ENCODE peak calls at places on chromosomes 13 and 19, in nine cellular contexts. I is CD8-positive, alpha-beta T cell; F is HFF-Myc; E is progenitor cell of endocrine pancreas; L is AG09319; M is cardiac fibroblast; K is heart right ventricle; U is K562; J is astrocyte. Y is an unnamed sample.

GRCh38 chr19:45103625-45104319 is 10.8 kb downstream of the PPP1R37 start:
- DNase-seq in E (no peak), M (no peak), J (no peak), K (peak), F (no peak), U (no peak), L (no peak), I (no peak), Y (peak)

GRCh38 chr13:51453308-51453958 is 597 bp upstream of the INTS6 start:
- DNase-seq in F (no peak), J (no peak), K (peak), E (peak), U (peak), M (no peak), L (no peak), I (peak), Y (peak)

GRCh38 chr13:106997219-106997618 is 429.3 kb upstream of the ARGLU1 start:
- DNase-seq in U (no peak), K (no peak), E (no peak), M (no peak), J (no peak), F (no peak), I (no peak), L (no peak), Y (no peak)

GRCh38 chr19:15323496-15324235 is 8.7 kb downstream of the BRD4 start:
- DNase-seq in L (no peak), U (peak), M (peak), E (no peak), F (no peak), K (peak), J (no peak), I (no peak), Y (no peak)

GRCh38 chr13:95527955-95528354 is 24.6 kb upstream of the CLDN10 start:
- DNase-seq in I (no peak), U (no peak), L (no peak), M (no peak), F (no peak), K (no peak), J (no peak), E (no peak), Y (no peak)

GRCh38 chr19:42097461-42097860 is 21.5 kb downstream of the ZNF574 start:
- DNase-seq in L (no peak), E (no peak), U (no peak), F (no peak), J (no peak), I (no peak), M (no peak), K (no peak), Y (no peak)

GRCh38 chr13:40503026-40503425 is 163.4 kb downstream of the FOXO1 start:
- DNase-seq in E (no peak), F (no peak), M (no peak), U (no peak), I (no peak), L (no peak), J (peak), K (no peak), Y (no peak)

GRCh38 chr19:18817574-18817973 is 14.2 kb upstream of the UPF1 start:
- DNase-seq in F (no peak), I (no peak), L (no peak), E (no peak), K (no peak), U (no peak), J (no peak), M (no peak), Y (no peak)

GRCh38 chr19:35730326-35730725 is 11.9 kb downstream of the IGFLR1 start:
- DNase-seq in U (no peak), J (no peak), L (no peak), E (no peak), I (no peak), K (no peak), M (no peak), F (no peak), Y (no peak)

GRCh38 chr19:50261446-50261970 is 58.1 kb downstream of the MYH14 start:
- DNase-seq in K (no peak), L (no peak), E (no peak), F (no peak), M (no peak), J (no peak), I (no peak), U (no peak), Y (no peak)

GRCh38 chr19:50255115-50255514 is 51.7 kb downstream of the MYH14 start:
- DNase-seq in L (no peak), J (no peak), K (no peak), U (peak), M (no peak), E (no peak), F (no peak), I (no peak), Y (no peak)

GRCh38 chr19:50263176-50263575 is 59.8 kb downstream of the MYH14 start:
- DNase-seq in F (no peak), L (no peak), K (no peak), E (no peak), J (no peak), M (no peak), I (no peak), U (no peak), Y (no peak)

GRCh38 chr19:50257141-50257540 is 53.7 kb downstream of the MYH14 start:
- DNase-seq in I (no peak), L (no peak), U (no peak), K (no peak), E (no peak), F (no peak), M (no peak), J (no peak), Y (no peak)

GRCh38 chr19:50258918-50259372 is 55.5 kb downstream of the MYH14 start:
- DNase-seq in I (no peak), L (no peak), F (no peak), M (no peak), E (no peak), J (no peak), K (no peak), U (peak), Y (peak)
- TF ChIP-seq CTCF in I (no peak), L (no peak), F (peak), M (peak), E (peak), J (no peak), K (peak), U (peak), Y (peak)

GRCh38 chr19:56301886-56302620 is 12.6 kb downstream of the ZSCAN5A start:
- DNase-seq in U (no peak), I (no peak), M (no peak), L (no peak), K (no peak), F (no peak), J (no peak), E (no peak), Y (no peak)
- TF ChIP-seq CTCF in U (no peak), I (no peak), M (no peak), L (no peak), K (no peak), F (no peak), J (no peak), E (no peak), Y (no peak)

GRCh38 chr13:76516013-76516412 is 370.2 kb downstream of the KCTD12 start:
- DNase-seq in K (no peak), F (peak), L (peak), J (peak), M (peak), E (no peak), U (no peak), I (no peak), Y (no peak)

GRCh38 chr13:76523740-76524382 is 362.3 kb downstream of the KCTD12 start:
- DNase-seq in U (no peak), I (no peak), M (no peak), E (no peak), K (no peak), L (no peak), J (peak), F (no peak), Y (no peak)

GRCh38 chr13:76522083-76522755 is 364.0 kb downstream of the KCTD12 start:
- DNase-seq in E (no peak), U (no peak), F (peak), K (no peak), M (peak), L (no peak), I (no peak), J (peak), Y (no peak)

DNA sequence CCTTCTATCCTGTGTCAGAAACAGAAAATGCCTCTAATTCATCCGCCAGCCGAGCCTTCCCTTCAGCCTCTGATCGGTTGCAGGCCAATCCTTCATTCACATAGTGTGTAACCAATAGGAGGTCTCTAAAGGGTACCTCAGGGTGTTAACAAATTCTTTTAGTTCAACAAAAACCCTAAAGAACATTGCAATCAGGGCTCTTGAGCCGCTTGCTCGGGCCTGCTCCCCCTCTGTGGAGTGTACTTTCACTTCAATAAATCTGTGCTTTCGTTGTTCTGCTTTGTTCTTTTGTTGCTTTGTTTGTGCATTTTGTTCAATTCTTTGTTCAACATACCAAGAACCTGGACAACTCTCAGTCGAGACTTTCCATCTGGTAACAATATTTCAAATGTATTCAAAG is 366.5 kb downstream of the KCTD12 start:
- DNase-seq in J (no peak), U (no peak), E (no peak), I (no peak), L (no peak), F (no peak), M (no peak), K (no peak), Y (no peak)
- TF ChIP-seq CTCF in J (no peak), U (no peak), E (no peak), I (no peak), L (no peak), F (no peak), M (no peak), K (no peak), Y (no peak)

GRCh38 chr13:87999791-88000190 is 328.6 kb downstream of the SLITRK5 start:
- DNase-seq in L (no peak), E (no peak), I (no peak), M (no peak), U (no peak), J (no peak), K (no peak), F (no peak), Y (no peak)

GRCh38 chr13:88000239-88000638 is 329.1 kb downstream of the SLITRK5 start:
- DNase-seq in E (no peak), L (no peak), F (no peak), J (peak), K (no peak), I (no peak), M (no peak), U (no peak), Y (no peak)

GRCh38 chr13:87999141-87999765 is 328.1 kb downstream of the SLITRK5 start:
- DNase-seq in K (no peak), J (peak), L (no peak), E (no peak), I (no peak), U (no peak), M (peak), F (no peak), Y (no peak)

GRCh38 chr13:88000787-88001186 is 329.6 kb downstream of the SLITRK5 start:
- DNase-seq in J (no peak), K (no peak), F (no peak), U (no peak), L (no peak), I (no peak), E (no peak), M (no peak), Y (no peak)

DNA sequence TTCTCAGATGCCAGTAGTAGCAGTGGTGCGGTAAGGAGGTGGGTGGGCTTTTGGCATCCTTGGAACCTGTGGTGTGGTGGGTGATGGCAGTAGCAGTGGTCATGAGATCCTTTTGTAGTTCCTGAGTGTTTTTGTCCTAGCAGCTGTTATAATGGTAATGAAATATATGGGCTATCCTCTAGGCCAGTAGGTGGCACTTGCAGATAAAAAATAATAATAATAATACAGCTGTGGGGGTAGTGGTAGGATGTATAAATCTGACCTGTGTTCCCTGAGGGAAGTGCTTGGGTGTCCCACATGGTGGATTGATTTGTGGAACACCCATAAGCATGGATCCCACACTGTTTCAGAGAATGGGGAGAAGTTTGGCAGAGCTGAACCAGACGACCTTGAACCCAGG is 334.0 kb downstream of the SLITRK5 start:
- DNase-seq in L (no peak), K (no peak), U (no peak), M (no peak), J (no peak), F (no peak), E (no peak), I (no peak), Y (no peak)
- TF ChIP-seq CTCF in L (peak), K (no peak), U (no peak), M (no peak), J (no peak), F (no peak), E (no peak), I (no peak), Y (no peak)

DNA sequence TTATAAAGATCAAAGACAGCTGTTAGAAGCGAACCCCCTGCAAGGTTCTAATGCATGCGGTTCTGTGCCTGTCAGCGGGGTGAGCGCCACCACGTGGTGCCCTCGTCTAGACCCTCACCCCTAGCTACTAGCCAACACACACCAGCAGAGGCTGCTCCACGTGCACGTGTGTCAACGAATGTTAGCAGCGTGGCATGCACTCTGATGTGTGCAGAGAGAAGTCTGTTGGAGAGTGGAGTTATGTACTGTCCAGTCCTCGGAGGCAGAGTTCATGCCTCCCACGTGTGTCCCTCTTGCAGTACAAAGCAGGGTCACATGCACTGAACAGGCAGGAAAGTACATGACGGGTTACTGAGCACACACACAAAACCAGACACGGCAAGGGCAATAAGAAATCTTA is 75.0 kb upstream of the SLC15A1 start:
- DNase-seq in E (no peak), K (no peak), J (no peak), U (no peak), I (no peak), F (no peak), M (no peak), L (no peak), Y (peak)
- TF ChIP-seq CTCF in E (peak), K (no peak), J (no peak), U (no peak), I (no peak), F (no peak), M (no peak), L (no peak), Y (peak)

GRCh38 chr19:39412100-39412866 is at the start of gene PLEKHG2:
- DNase-seq in K (peak), I (peak), J (peak), L (peak), U (peak), M (peak), F (peak), E (peak), Y (peak)
- TF ChIP-seq CTCF in K (peak), I (peak), J (peak), L (peak), U (no peak), M (peak), F (peak), E (peak), Y (no peak)

GRCh38 chr19:7663711-7664110 is 5.1 kb upstream of the RETN start:
- DNase-seq in M (no peak), U (no peak), K (no peak), E (no peak), F (no peak), I (no peak), J (no peak), L (no peak), Y (no peak)

GRCh38 chr19:7662657-7663056 is 6.2 kb upstream of the RETN start:
- DNase-seq in K (no peak), I (no peak), M (no peak), F (no peak), J (no peak), U (no peak), L (no peak), E (no peak), Y (no peak)

GRCh38 chr19:7669641-7670040 is 792 bp downstream of the RETN start:
- DNase-seq in E (no peak), M (no peak), L (no peak), J (no peak), F (no peak), K (no peak), I (no peak), U (no peak), Y (no peak)

GRCh38 chr19:7668842-7669241 is at the start of gene RETN:
- DNase-seq in F (no peak), J (no peak), I (no peak), M (no peak), L (no peak), K (no peak), E (no peak), U (no peak), Y (no peak)

GRCh38 chr19:7665076-7665475 is 3.8 kb upstream of the RETN start:
- DNase-seq in U (no peak), M (peak), F (no peak), J (no peak), K (no peak), E (no peak), I (no peak), L (peak), Y (no peak)
- TF ChIP-seq CTCF in U (no peak), M (no peak), F (no peak), J (no peak), K (no peak), E (no peak), I (no peak), L (no peak), Y (no peak)

GRCh38 chr19:36931684-36932083 is 15.6 kb downstream of the ZNF568 start:
- DNase-seq in K (no peak), F (no peak), M (no peak), E (no peak), L (no peak), U (no peak), I (no peak), J (no peak), Y (no peak)
- TF ChIP-seq CTCF in K (no peak), F (no peak), M (no peak), E (no peak), L (no peak), U (no peak), I (no peak), J (no peak), Y (no peak)

Y was measured in nephron progenitor cell.